ENCODE peak calls at places on chromosomes 3 and 15, in eight cellular contexts. O is tibial nerve; E is foreskin fibroblast; J is mammary epithelial cell; T is A673; G is endothelial cell; B is OCI-LY7; P is activated CD8-positive, alpha-beta T cell treated with anti-CD3 and anti-CD28 coated beads for 36 hours. L is an unnamed sample.

GRCh38 chr3:113783463-113783862 is 36.6 kb downstream of the ATP6V1A start:
- DNase-seq in P (no peak), T (peak), J (peak), O (no peak), B (no peak), E (peak), G (no peak), L (peak)

GRCh38 chr3:172973799-172974198 is 167.2 kb downstream of the SPATA16 start:
- DNase-seq in T (no peak), P (no peak), J (no peak), G (no peak), E (no peak), B (no peak), O (no peak), L (no peak)

GRCh38 chr3:172031957-172032356 is 7.4 kb upstream of the FNDC3B start:
- DNase-seq in T (no peak), O (no peak), G (no peak), B (no peak), P (no peak), E (no peak), J (no peak), L (no peak)

GRCh38 chr3:24748472-24748871 is 253.8 kb upstream of the THRB start:
- DNase-seq in T (no peak), P (no peak), J (no peak), G (no peak), B (no peak), O (no peak), E (no peak), L (no peak)

GRCh38 chr15:56582785-56583184 is 117.8 kb upstream of the MNS1 start:
- DNase-seq in P (no peak), T (no peak), J (peak), G (no peak), O (no peak), B (no peak), E (no peak), L (no peak)

GRCh38 chr15:64883097-64883581 is 28.6 kb upstream of the ANKDD1A start:
- DNase-seq in J (peak), B (no peak), E (no peak), G (no peak), P (peak), T (peak), O (no peak), L (peak)

GRCh38 chr15:90101969-90102890 is at the start of gene IDH2:
- DNase-seq in J (peak), P (peak), O (peak), G (peak), B (peak), T (peak), E (peak), L (peak)

GRCh38 chr3:23128655-23129054 is 74.5 kb upstream of the UBE2E2 start:
- DNase-seq in G (no peak), P (no peak), J (no peak), B (no peak), O (no peak), E (no peak), T (no peak), L (no peak)

GRCh38 chr15:90994059-90994416 is 297 bp downstream of the PRC1 start:
- DNase-seq in P (no peak), G (peak), B (peak), J (peak), T (no peak), O (no peak), E (no peak), L (peak)

GRCh38 chr3:187946031-187946691 is 200.9 kb upstream of the BCL6 start:
- DNase-seq in P (no peak), J (no peak), E (peak), B (peak), T (no peak), G (no peak), O (no peak), L (no peak)

GRCh38 chr3:101081990-101082389 is 88.8 kb upstream of the ABI3BP start:
- DNase-seq in J (no peak), O (no peak), G (no peak), E (no peak), T (no peak), P (no peak), B (no peak), L (no peak)

GRCh38 chr15:39504812-39505211 is 76.1 kb upstream of the THBS1 start:
- DNase-seq in P (no peak), J (peak), T (no peak), O (no peak), G (no peak), E (peak), B (no peak), L (no peak)

GRCh38 chr15:80749589-80749988 is 29.6 kb upstream of the CEMIP start:
- DNase-seq in E (no peak), T (no peak), J (peak), G (no peak), P (no peak), B (no peak), O (no peak), L (no peak)

GRCh38 chr15:31499953-31500808 is 173.5 kb downstream of the KLF13 start:
- DNase-seq in G (no peak), E (no peak), T (no peak), P (no peak), J (no peak), B (no peak), O (no peak), L (no peak)

GRCh38 chr3:151960956-151961580 is 87.6 kb downstream of the SUCNR1 start:
- DNase-seq in J (no peak), B (no peak), E (peak), T (no peak), G (no peak), O (no peak), P (no peak), L (no peak)

GRCh38 chr3:134020135-134020680 is 9.5 kb downstream of the SLCO2A1 start:
- DNase-seq in O (no peak), T (no peak), B (no peak), E (no peak), P (no peak), J (no peak), G (no peak), L (no peak)

GRCh38 chr3:58241321-58242044 is 3.9 kb downstream of the ABHD6 start:
- DNase-seq in P (no peak), B (no peak), G (no peak), T (no peak), J (no peak), E (no peak), O (no peak), L (no peak)

GRCh38 chr3:102225407-102226132 is 209.2 kb upstream of the ZPLD1 start:
- DNase-seq in E (peak), T (peak), B (peak), P (no peak), O (no peak), J (peak), G (no peak), L (peak)

GRCh38 chr15:62476163-62476562 is 311.1 kb upstream of the C2CD4B start:
- DNase-seq in B (no peak), G (no peak), P (no peak), J (no peak), E (no peak), O (no peak), T (no peak), L (no peak)

GRCh38 chr3:42216820-42217416 is 49.1 kb downstream of the CCK start:
- DNase-seq in G (no peak), J (no peak), E (no peak), T (no peak), O (no peak), P (peak), B (peak), L (no peak)

GRCh38 chr3:126351086-126351770 is 6.0 kb downstream of the KLF15 start:
- DNase-seq in B (no peak), T (no peak), O (peak), E (no peak), J (no peak), P (no peak), G (no peak), L (no peak)

GRCh38 chr3:148991219-148992026 is at the start of gene GYG1:
- DNase-seq in P (peak), E (peak), B (peak), O (peak), T (peak), J (peak), G (peak), L (peak)

GRCh38 chr3:13851091-13851849 is 28.6 kb downstream of the WNT7A start:
- DNase-seq in O (no peak), E (no peak), T (no peak), B (no peak), G (no peak), J (peak), P (no peak), L (no peak)
- TF ChIP-seq CTCF in O (no peak), E (no peak), T (no peak), B (no peak), G (no peak), J (no peak), P (no peak), L (no peak)

GRCh38 chr15:77576538-77576937 is 56.2 kb downstream of the LINGO1 start:
- DNase-seq in P (no peak), T (no peak), J (no peak), B (no peak), O (no peak), G (no peak), E (no peak), L (no peak)
- TF ChIP-seq CTCF in P (no peak), T (no peak), J (no peak), B (no peak), O (no peak), G (no peak), E (no peak), L (no peak)

GRCh38 chr3:165885558-165886270 is 48.5 kb upstream of the BCHE start:
- DNase-seq in T (no peak), G (no peak), B (no peak), E (no peak), O (no peak), J (no peak), P (no peak), L (no peak)

GRCh38 chr3:165883866-165884478 is 46.7 kb upstream of the BCHE start:
- DNase-seq in O (no peak), E (no peak), P (no peak), J (no peak), B (no peak), T (no peak), G (no peak), L (no peak)

GRCh38 chr3:165884518-165884917 is 47.3 kb upstream of the BCHE start:
- DNase-seq in J (no peak), G (no peak), B (no peak), P (no peak), T (no peak), E (no peak), O (no peak), L (no peak)

GRCh38 chr3:165883126-165883525 is 45.9 kb upstream of the BCHE start:
- DNase-seq in E (no peak), B (no peak), J (no peak), O (no peak), T (no peak), P (no peak), G (no peak), L (no peak)
- TF ChIP-seq CTCF in E (no peak), B (no peak), J (no peak), O (no peak), T (no peak), P (no peak), G (no peak), L (no peak)

GRCh38 chr3:161208931-161209330 is 12.2 kb upstream of the NMD3 start:
- DNase-seq in J (no peak), E (no peak), G (no peak), B (no peak), O (no peak), T (no peak), P (no peak), L (no peak)
- TF ChIP-seq CTCF in J (no peak), E (no peak), G (no peak), B (no peak), O (no peak), T (no peak), P (no peak), L (no peak)

GRCh38 chr15:69980311-69981059 is 117.2 kb downstream of the TLE3 start:
- DNase-seq in T (no peak), G (no peak), P (no peak), O (no peak), B (peak), E (no peak), J (no peak), L (no peak)
- TF ChIP-seq CTCF in T (no peak), G (no peak), P (no peak), O (no peak), B (peak), E (no peak), J (no peak), L (no peak)

L was measured in GM13977.